ENCODE peak calls at places on chromosomes 1 and 21, in ten cellular contexts. N, J, E, P, X, D, K, G, W and U are unnamed samples.

GRCh38 chr1:42684139-42684538 is 1.9 kb downstream of the YBX1 start:
- DNase-seq in W (no peak), J (no peak), X (no peak), N (no peak), P (no peak), E (no peak), D (no peak), K (no peak), G (no peak), U (no peak)

GRCh38 chr1:175889848-175890247 is 146.5 kb upstream of the TNR start:
- DNase-seq in P (no peak), D (no peak), J (no peak), K (no peak), X (no peak), W (no peak), G (no peak), N (no peak), E (no peak), U (no peak)

GRCh38 chr1:206863266-206863665 is 2.2 kb upstream of the IL20 start:
- DNase-seq in E (no peak), P (no peak), X (no peak), K (no peak), D (no peak), N (no peak), G (no peak), J (peak; percentile 36), W (no peak), U (no peak)

GRCh38 chr1:34398205-34398915 is 221.7 kb downstream of the C1orf94 start:
- DNase-seq in E (no peak), P (no peak), G (no peak), N (no peak), D (no peak), J (no peak), X (no peak), K (no peak), W (no peak), U (no peak)

GRCh38 chr1:234601217-234602017 is 8.6 kb downstream of the IRF2BP2 start:
- DNase-seq in N (no peak), D (no peak), X (no peak), J (peak; percentile 58), P (no peak), E (peak; percentile 70), K (no peak), G (no peak), W (no peak), U (no peak)

GRCh38 chr1:25428475-25429166 is 2.1 kb upstream of the MACO1 start:
- DNase-seq in E (no peak), N (no peak), D (no peak), K (no peak), X (no peak), G (no peak), P (no peak), J (no peak), W (no peak), U (no peak)

GRCh38 chr21:32981096-32981495 is 44.6 kb upstream of the OLIG2 start:
- DNase-seq in P (no peak), E (no peak), D (no peak), W (no peak), K (no peak), N (no peak), X (no peak), G (no peak), J (no peak), U (no peak)

GRCh38 chr1:23582820-23583219 is 23.5 kb upstream of the ID3 start:
- DNase-seq in K (no peak), G (no peak), E (no peak), W (no peak), X (no peak), D (no peak), P (no peak), N (no peak), J (no peak), U (no peak)

GRCh38 chr1:66271216-66271903 is 262.6 kb upstream of the SGIP1 start:
- DNase-seq in W (peak; percentile 23), J (peak; percentile 57), D (no peak), P (peak; percentile 71), K (peak; percentile 98), E (peak; percentile 37), X (peak; percentile 32), G (no peak), N (peak; percentile 51), U (peak; percentile 72)

GRCh38 chr21:36747815-36748381 is 49.0 kb downstream of the SIM2 start:
- DNase-seq in X (no peak), K (no peak), P (peak; percentile 70), J (peak; percentile 66), E (peak; percentile 86), G (peak; percentile 56), W (no peak), N (peak; percentile 45), D (no peak), U (peak; percentile 86)

GRCh38 chr1:109252167-109252892 is 3.0 kb downstream of the CELSR2 start:
- DNase-seq in P (no peak), X (no peak), J (no peak), N (no peak), D (no peak), G (no peak), E (no peak), K (no peak), W (no peak), U (no peak)

GRCh38 chr1:38246955-38247952 is 200.7 kb upstream of the POU3F1 start:
- DNase-seq in P (peak; percentile 19), D (no peak), G (no peak), N (no peak), K (no peak), W (no peak), E (no peak), X (no peak), J (no peak), U (no peak)

GRCh38 chr1:43438006-43438405 is 15.7 kb downstream of the HYI start:
- DNase-seq in W (no peak), N (no peak), P (no peak), D (no peak), K (no peak), X (no peak), E (no peak), G (no peak), J (no peak), U (no peak)

GRCh38 chr1:91700771-91701493 is 185.0 kb downstream of the TGFBR3 start:
- DNase-seq in P (no peak), E (no peak), K (no peak), W (no peak), X (no peak), N (no peak), G (no peak), D (no peak), J (no peak), U (no peak)

GRCh38 chr1:114009393-114009792 is 30.1 kb downstream of the OLFML3 start:
- DNase-seq in D (no peak), X (no peak), J (peak; percentile 12), K (no peak), N (no peak), E (no peak), W (no peak), G (no peak), P (no peak), U (no peak)

GRCh38 chr1:8283058-8283884 is 34.6 kb upstream of the SLC45A1 start:
- DNase-seq in P (no peak), D (no peak), E (peak; percentile 79), J (no peak), X (no peak), N (no peak), K (no peak), G (no peak), W (no peak), U (no peak)

GRCh38 chr1:230011333-230012092 is 55.5 kb upstream of the GALNT2 start:
- DNase-seq in E (no peak), D (no peak), X (no peak), G (no peak), K (no peak), N (no peak), J (no peak), P (no peak), W (no peak), U (no peak)

GRCh38 chr1:66343569-66344325 is 190.2 kb upstream of the SGIP1 start:
- DNase-seq in P (no peak), E (no peak), K (no peak), X (no peak), D (no peak), G (no peak), W (no peak), N (no peak), J (no peak), U (no peak)

GRCh38 chr21:15850645-15851044 is 120.9 kb downstream of the USP25 start:
- DNase-seq in X (no peak), K (peak; percentile 38), D (no peak), J (peak; percentile 8), N (no peak), W (no peak), E (no peak), P (peak; percentile 7), G (no peak), U (no peak)

GRCh38 chr1:227070638-227071285 is 130.7 kb downstream of the COQ8A start:
- DNase-seq in X (no peak), D (no peak), J (no peak), K (no peak), P (no peak), W (no peak), N (no peak), G (no peak), E (no peak), U (no peak)

GRCh38 chr1:203858055-203858454 is 3.3 kb upstream of the SNRPE start:
- DNase-seq in N (no peak), P (peak; percentile 30), K (peak; percentile 46), E (no peak), D (no peak), J (no peak), X (no peak), W (no peak), G (no peak), U (no peak)

GRCh38 chr1:83741348-83741747 is 257.6 kb downstream of the TTLL7 start:
- DNase-seq in G (no peak), E (no peak), J (no peak), W (no peak), D (no peak), N (no peak), X (no peak), K (peak; percentile 81), P (no peak), U (no peak)

GRCh38 chr1:52697795-52698674 is at the start of gene COA7:
- DNase-seq in J (peak; percentile 98), G (peak; percentile 86), W (peak; percentile 45), P (peak; percentile 74), D (peak; percentile 53), K (peak; percentile 72), E (peak; percentile 77), X (peak; percentile 33), N (peak; percentile 85), U (peak; percentile 89)

GRCh38 chr1:67530071-67530470 is 99.9 kb upstream of the SERBP1 start:
- DNase-seq in N (no peak), P (no peak), W (no peak), K (no peak), J (no peak), D (no peak), E (no peak), G (no peak), X (no peak), U (no peak)

GRCh38 chr1:209723761-209724693 is 19.4 kb downstream of the HSD11B1 start:
- DNase-seq in W (no peak), J (no peak), N (no peak), P (no peak), E (peak; percentile 19), G (no peak), K (peak; percentile 18), X (no peak), D (no peak), U (no peak)

GRCh38 chr1:30618335-30618747 is 105.0 kb downstream of the MATN1 start:
- DNase-seq in E (no peak), N (no peak), J (no peak), K (no peak), D (no peak), W (no peak), G (no peak), P (peak; percentile 19), X (no peak), U (no peak)

GRCh38 chr1:64965239-64966157 is 851 bp downstream of the JAK1 start:
- DNase-seq in X (peak; percentile 80), N (peak; percentile 44), P (peak; percentile 26), G (peak; percentile 56), D (peak; percentile 52), E (peak; percentile 72), J (peak; percentile 88), W (no peak), K (peak; percentile 44), U (peak; percentile 35)